ENCODE peak calls at places on chromosomes 7 and 10, in seven cellular contexts. X, A, G, J, R, P and T are unnamed samples.
A peak's percentile ranks its signal among the peaks of the same experiment; 100 is the strongest.

GRCh38 chr10:112394475-112394875 is 20.6 kb downstream of the ACSL5 start:
- DNase-seq in R (peak; percentile 84), J (no peak), X (no peak), A (no peak), G (no peak), P (peak; percentile 75), T (no peak)

GRCh38 chr7:113298501-113298900 is 180.1 kb upstream of the SMIM30 start:
- DNase-seq in P (no peak), J (no peak), G (no peak), R (no peak), X (no peak), A (no peak), T (no peak)

GRCh38 chr10:77695186-77695585 is 57.6 kb upstream of the KCNMA1 start:
- DNase-seq in G (no peak), P (no peak), J (no peak), R (no peak), X (no peak), A (no peak), T (no peak)

GRCh38 chr7:123293710-123294109 is 93.9 kb upstream of the SLC13A1 start:
- DNase-seq in X (no peak), R (no peak), P (no peak), G (no peak), A (no peak), J (no peak), T (no peak)

GRCh38 chr7:137421389-137421788 is 77.9 kb upstream of the PTN start:
- DNase-seq in P (no peak), R (no peak), A (no peak), G (no peak), X (no peak), J (no peak), T (no peak)

GRCh38 chr7:105806592-105807266 is 69.7 kb downstream of the ATXN7L1 start:
- DNase-seq in A (peak; percentile 58), X (no peak), P (peak; percentile 43), G (no peak), J (no peak), R (no peak), T (no peak)

GRCh38 chr7:119918185-119918584 is 354.8 kb upstream of the KCND2 start:
- DNase-seq in G (no peak), P (no peak), X (no peak), J (no peak), A (no peak), R (no peak), T (no peak)

GRCh38 chr7:13240349-13240748 is 552.9 kb downstream of the ARL4A start:
- DNase-seq in X (no peak), P (no peak), R (no peak), J (peak; percentile 24), G (no peak), A (peak; percentile 56), T (no peak)

GRCh38 chr7:96090756-96091155 is 231.1 kb downstream of the SLC25A13 start:
- DNase-seq in P (no peak), G (no peak), R (no peak), X (no peak), J (no peak), A (no peak), T (no peak)

GRCh38 chr7:96097802-96098201 is 224.1 kb downstream of the SLC25A13 start:
- DNase-seq in J (no peak), A (no peak), R (no peak), P (no peak), X (no peak), G (no peak), T (no peak)

GRCh38 chr7:96089511-96089910 is 232.4 kb downstream of the SLC25A13 start:
- DNase-seq in G (no peak), R (no peak), X (no peak), P (no peak), J (no peak), A (no peak), T (no peak)

GRCh38 chr7:96088579-96088978 is 233.3 kb downstream of the SLC25A13 start:
- DNase-seq in J (no peak), G (no peak), P (no peak), X (no peak), A (no peak), R (no peak), T (no peak)

DNA sequence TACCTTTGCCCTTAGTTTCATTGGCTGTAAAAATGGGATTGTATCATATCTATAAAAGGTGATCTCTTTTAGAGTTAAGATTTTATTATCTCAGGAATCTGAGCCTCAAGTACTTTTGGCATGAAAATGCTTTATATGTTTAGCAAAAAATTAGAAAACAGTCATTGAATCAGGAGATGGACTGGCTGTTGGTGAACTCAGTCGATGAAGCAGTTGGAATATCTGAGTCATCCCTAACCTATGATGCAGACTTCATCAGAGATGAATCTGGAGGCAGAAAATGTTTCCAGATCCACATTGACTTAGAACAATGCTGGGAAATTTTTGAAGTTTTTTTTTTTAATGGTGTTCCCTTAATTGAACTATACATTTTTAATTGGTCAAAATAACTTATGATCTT is 228.5 kb downstream of the SLC25A13 start:
- DNase-seq in A (peak; percentile 43), J (no peak), P (no peak), X (no peak), G (no peak), R (no peak), T (no peak)
- H3K27ac ChIP-seq in A (no peak overlapping the region), J (no peak overlapping the region), P (no peak overlapping the region), X (no peak overlapping the region), G (no peak overlapping the region), R (no peak overlapping the region), T (no peak overlapping the region)

GRCh38 chr7:138483516-138483915 is 23.5 kb downstream of the TRIM24 start:
- DNase-seq in R (no peak), P (no peak), A (no peak), G (no peak), J (no peak), X (no peak), T (no peak)
- H3K4me1 ChIP-seq in R (peaks cover 4% of the 10 kb centered on the region), P (no peaks in the 10 kb centered on the region), A (peaks cover 4% of the 10 kb centered on the region), G (no peaks in the 10 kb centered on the region), J (no peaks in the 10 kb centered on the region), X (peaks cover 9% of the 10 kb centered on the region), T (peaks cover 2% of the 10 kb centered on the region)

GRCh38 chr10:98422182-98422581 is 7.2 kb upstream of the PYROXD2 start:
- DNase-seq in R (no peak), A (no peak), P (no peak), G (no peak), X (no peak), J (no peak), T (no peak)

GRCh38 chr10:98420786-98421185 is 5.8 kb upstream of the PYROXD2 start:
- DNase-seq in J (no peak), A (no peak), X (no peak), G (no peak), R (no peak), P (no peak), T (peak; percentile 47)

GRCh38 chr10:98424308-98425254 is 9.6 kb upstream of the PYROXD2 start:
- DNase-seq in X (no peak), P (no peak), A (no peak), R (no peak), G (no peak), J (no peak), T (no peak)

GRCh38 chr10:98425511-98426352 is 10.8 kb upstream of the PYROXD2 start:
- DNase-seq in A (peak; percentile 47), G (peak; percentile 25), J (peak; percentile 48), X (peak; percentile 46), P (peak; percentile 53), R (peak; percentile 69), T (no peak)

GRCh38 chr10:98423691-98424120 is 8.7 kb upstream of the PYROXD2 start:
- DNase-seq in P (no peak), R (no peak), A (no peak), X (no peak), J (no peak), G (no peak), T (no peak)
- TF ChIP-seq CTCF in P (no peak), R (no peak), A (peak; percentile 24), X (peak; percentile 17), J (peak; percentile 55), G (no peak), T (no peak)

DNA sequence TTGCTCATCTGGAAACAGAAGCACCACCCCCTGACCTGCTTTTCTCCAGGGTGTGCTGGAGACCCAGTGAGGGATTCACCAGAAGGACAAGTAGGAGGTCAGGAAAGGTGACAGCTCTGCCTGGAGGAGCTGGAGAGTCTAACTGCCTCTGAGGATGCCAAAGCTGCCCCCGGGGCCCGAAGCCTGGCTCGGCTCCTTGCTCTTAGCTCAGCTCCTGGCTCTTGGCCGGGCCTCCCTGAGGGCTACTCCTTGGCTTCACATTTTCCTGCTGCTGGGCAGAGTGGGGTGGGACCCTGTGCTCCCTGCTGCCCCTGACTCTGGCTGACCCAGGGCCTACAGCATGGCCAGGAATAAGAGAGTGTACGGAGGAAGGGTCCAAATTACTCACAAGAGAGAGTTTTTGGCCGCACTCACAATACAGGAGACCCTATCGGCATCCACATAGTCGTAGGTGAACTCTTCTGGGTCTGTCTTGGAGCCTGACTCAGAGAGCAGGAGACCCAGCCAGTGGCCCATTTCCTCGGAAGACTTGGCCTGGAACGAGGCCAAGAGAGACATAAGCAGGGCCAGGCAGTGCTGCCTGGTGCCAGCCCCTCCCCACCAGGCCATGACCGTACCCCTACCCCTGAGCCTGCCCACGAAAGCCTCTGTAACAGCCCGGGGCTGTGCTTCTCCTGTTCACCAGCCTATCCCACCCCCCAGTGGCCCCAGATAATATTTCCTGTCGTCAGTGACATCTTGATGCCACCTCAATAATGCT is 63.1 kb downstream of the VWA2 start:
- DNase-seq in G (no peak), R (peak; percentile 51), X (no peak), J (no peak), P (no peak), A (no peak), T (no peak)
- H3K27ac ChIP-seq in G (no peak overlapping the region), R (no peak overlapping the region), X (no peak overlapping the region), J (no peak overlapping the region), P (no peak overlapping the region), A (no peak overlapping the region), T (no peak overlapping the region)

DNA sequence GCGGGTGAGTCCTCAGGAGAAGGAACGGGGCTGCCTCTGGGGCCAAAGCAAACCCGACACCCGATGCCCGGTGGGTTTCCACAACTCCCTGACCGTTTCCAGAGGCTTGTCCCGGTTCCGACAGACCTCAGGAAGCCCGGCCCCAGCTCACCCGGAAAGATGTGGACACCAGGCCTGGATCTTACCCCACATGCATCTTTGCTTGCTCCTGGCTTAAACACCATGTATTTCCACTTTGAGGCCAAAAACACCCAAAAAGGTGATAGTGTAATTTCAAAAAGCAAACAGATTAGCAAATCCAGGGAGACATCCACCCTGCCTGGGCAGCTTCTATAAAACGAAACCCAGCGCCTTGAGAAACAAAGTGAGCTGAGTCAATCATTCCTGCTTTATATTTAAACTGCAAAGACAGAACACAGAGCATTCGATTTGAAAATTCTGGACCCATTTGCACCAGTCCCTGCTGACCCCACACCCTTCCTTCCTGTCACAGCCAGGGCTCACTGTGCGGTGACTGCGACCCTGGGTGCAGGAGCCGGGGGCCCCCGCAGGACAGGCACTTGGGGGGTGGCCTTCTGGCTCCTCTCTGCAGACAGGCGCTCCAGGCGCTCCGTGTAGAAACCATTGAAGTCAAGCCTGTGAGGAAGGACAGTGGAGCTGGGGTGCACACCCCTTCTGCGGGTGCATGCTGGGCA is 2.7 kb upstream of the ADAM8 start:
- DNase-seq in X (no peak), G (no peak), P (no peak), A (no peak), R (no peak), J (no peak), T (no peak)
- H3K4me1 ChIP-seq in X (peaks cover 38% of the 10 kb centered on the region), G (peaks cover 13% of the 10 kb centered on the region), P (peaks cover 4% of the 10 kb centered on the region), A (peaks cover 35% of the 10 kb centered on the region), R (peaks cover 38% of the 10 kb centered on the region), J (no peaks in the 10 kb centered on the region), T (peaks cover 13% of the 10 kb centered on the region)

DNA sequence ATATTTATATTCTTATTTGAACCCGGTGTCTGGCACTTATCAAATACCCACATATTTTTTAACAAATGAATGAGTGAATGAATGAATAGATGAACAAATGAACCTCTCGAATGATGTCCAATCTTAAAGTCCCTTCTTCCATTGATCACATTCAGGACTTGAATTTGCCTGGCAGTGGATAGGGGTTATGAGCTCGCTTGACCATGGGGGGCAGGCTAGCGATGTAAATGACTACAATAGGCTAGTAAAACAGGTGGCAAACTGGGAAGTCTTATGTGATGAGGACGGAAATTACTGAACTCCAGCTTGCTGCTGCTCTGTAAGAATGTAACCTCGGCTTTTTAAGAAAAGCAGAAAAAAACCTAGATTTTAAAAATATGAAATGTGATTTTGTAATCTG is 247.7 kb upstream of the DKK1 start:
- DNase-seq in R (no peak), P (no peak), G (no peak), J (no peak), X (no peak), A (no peak), T (no peak)
- TF ChIP-seq CTCF in R (no peak), P (no peak), G (no peak), J (peak; percentile 31), X (no peak), A (no peak), T (peak; percentile 9)